ENCODE peak calls at places on chromosomes 16 and 17, in five cellular contexts. K is HEK293T, F is K562, U is SK-N-SH, A is GM12878. V is an unnamed sample.

GRCh38 chr16:53754938-53755910 is 51.3 kb downstream of the FTO start:
- DNase-seq in A (no peak), U (no peak), K (no peak), F (peak), V (no peak)

GRCh38 chr16:73560497-73560896 is 512.6 kb upstream of the ZFHX3 start:
- DNase-seq in F (no peak), K (no peak), A (no peak), U (no peak), V (no peak)

GRCh38 chr16:17395849-17396480 is 74.8 kb downstream of the XYLT1 start:
- DNase-seq in K (no peak), F (no peak), A (no peak), U (no peak), V (no peak)

GRCh38 chr17:58487589-58488427 is at the start of gene HSF5:
- DNase-seq in U (peak), F (no peak), A (no peak), K (no peak), V (no peak)

GRCh38 chr17:64411999-64412771 is 21.5 kb upstream of the PECAM1 start:
- DNase-seq in K (no peak), F (no peak), U (no peak), A (no peak), V (no peak)

GRCh38 chr17:43338886-43339516 is 59.8 kb upstream of the ARL4D start:
- DNase-seq in U (no peak), K (no peak), A (no peak), F (no peak), V (peak)

GRCh38 chr16:2532494-2533141 is 1.4 kb upstream of the CEMP1 start:
- DNase-seq in F (peak), U (peak), A (peak), K (no peak), V (peak)

GRCh38 chr17:18158022-18158600 is 25.5 kb upstream of the ALKBH5 start:
- DNase-seq in U (no peak), K (peak), A (peak), F (peak), V (no peak)

GRCh38 chr16:30904114-30904780 is 7.8 kb downstream of the CTF1 start:
- DNase-seq in A (no peak), K (no peak), F (no peak), U (no peak), V (no peak)
- TF ChIP-seq FOXM1 in A (no peak), K (no peak), F (no peak), U (no peak), V (no peak)

DNA sequence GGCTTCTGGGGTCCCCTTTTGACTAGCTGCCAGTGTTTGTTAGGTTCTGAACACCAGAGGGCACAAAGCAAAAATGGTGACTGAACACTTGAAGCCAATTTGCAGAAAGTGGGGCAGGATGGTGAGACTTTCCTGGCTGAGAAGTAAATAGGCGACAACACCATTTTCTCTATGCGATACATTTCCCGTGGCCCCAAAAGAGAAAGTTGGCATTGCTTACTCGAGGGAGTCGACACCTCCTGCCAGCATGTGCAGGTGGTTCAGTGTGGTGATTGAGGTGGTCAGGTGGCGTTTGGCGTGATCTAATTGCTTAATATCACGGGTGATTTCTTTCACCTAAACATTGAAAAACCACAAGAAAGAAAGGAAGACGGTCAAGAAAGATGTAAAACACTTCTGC is 59.0 kb downstream of the VPS53 start:
- DNase-seq in U (no peak), F (no peak), K (no peak), A (no peak), V (no peak)
- TF ChIP-seq FOXM1 in U (no peak), F (no peak), K (no peak), A (no peak), V (no peak)

DNA sequence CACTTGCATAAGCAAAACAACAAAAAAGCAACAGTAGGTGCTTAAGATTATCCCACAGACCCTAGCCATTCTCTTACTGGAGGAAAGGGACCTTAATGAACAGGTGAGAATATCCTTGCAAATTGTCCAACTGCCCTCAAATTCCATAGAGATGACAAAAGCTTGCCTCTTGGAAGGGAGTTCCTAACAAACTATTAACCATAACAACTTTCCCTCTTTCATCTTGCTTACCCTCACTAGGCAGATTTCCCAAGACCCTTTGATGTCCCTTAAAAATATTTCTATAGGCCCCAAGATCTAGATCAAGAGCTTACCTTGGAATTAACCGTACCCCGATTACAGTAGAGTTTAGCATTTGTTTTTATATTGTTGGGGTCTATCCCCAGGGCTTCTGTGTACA is 21.8 kb downstream of the CNP start:
- DNase-seq in F (no peak), K (no peak), A (no peak), U (no peak), V (no peak)
- TF ChIP-seq FOXM1 in F (no peak), K (no peak), A (no peak), U (no peak), V (no peak)

GRCh38 chr16:24825696-24826095 is 20.1 kb upstream of the SLC5A11 start:
- DNase-seq in K (no peak), U (no peak), F (no peak), A (no peak), V (no peak)
- TF ChIP-seq FOXM1 in K (no peak), U (no peak), F (no peak), A (no peak), V (no peak)

DNA sequence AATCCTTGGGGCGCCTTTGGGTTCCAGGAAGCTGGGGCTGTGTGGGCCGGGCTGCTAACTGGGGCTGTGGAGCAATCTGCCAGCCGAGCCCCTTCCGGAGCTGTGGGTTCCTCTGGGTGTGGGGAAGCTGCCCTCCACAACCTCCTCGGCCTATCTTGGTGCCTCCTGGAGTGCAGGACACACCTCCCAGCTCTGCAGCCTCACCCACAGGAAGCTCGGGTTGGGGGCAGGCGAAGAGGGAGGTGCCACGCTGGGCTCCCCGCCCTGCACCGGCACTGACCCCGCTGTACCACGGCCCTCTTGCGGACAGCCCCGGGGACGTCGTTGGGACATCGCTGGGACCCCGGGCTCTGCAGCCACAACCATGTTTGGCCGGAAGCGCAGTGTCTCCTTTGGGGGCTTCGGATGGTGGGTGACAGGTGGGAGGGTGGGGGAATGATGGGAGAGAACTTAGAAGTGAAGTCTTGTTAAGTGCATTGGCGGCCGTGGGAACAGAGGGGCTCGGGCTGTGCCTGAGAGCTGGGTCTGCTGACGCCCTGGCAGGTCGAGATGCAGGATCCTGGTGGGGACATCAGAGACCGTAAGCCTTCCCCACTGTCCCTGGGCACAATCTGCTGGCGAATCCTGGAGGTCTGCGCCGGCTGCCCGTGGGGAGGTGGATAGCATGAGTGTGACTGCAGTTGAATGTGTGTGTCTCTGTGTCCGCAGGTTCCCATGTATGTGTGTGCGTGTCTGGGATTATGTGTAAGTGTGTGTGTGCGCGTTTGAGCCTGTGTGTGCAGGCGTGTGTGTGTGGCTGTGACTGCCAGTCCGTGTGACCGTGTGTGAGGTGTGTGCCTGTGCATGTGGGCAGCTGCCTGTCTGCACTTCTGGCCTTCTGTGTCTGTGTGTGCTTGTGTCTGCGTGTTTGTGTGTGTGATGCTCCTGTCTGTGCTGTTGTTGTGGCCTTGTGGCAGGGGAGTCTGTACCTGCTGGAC is at the start of gene RAP1GAP2:
- DNase-seq in F (no peak), A (no peak), K (no peak), U (no peak), V (no peak)
- TF ChIP-seq FOXM1 in F (no peak), A (no peak), K (no peak), U (no peak), V (no peak)

GRCh38 chr16:67162439-67163163 is 1.9 kb upstream of the HSF4 start:
- DNase-seq in K (no peak), U (no peak), A (no peak), F (no peak), V (no peak)

GRCh38 chr16:67165121-67166034 is 833 bp downstream of the HSF4 start:
- DNase-seq in K (no peak), U (no peak), A (no peak), F (no peak), V (no peak)

GRCh38 chr16:67164599-67165061 is at the start of gene HSF4:
- DNase-seq in K (no peak), F (peak), A (no peak), U (peak), V (peak)

GRCh38 chr16:67163164-67163902 is 1.2 kb upstream of the HSF4 start:
- DNase-seq in F (no peak), A (no peak), U (peak), K (no peak), V (no peak)

GRCh38 chr16:67163903-67164558 is 514 bp upstream of the HSF4 start:
- DNase-seq in A (no peak), U (peak), K (no peak), F (no peak), V (no peak)
- TF ChIP-seq FOXM1 in A (no peak), U (no peak), K (no peak), F (no peak), V (no peak)